ENCODE peak calls at places on chromosome 7, in four cellular contexts. M is right cardiac atrium, Q is cardiac muscle cell, R is small intestine. B is an unnamed sample.

GRCh38 chr7:32218741-32219283 is 148.6 kb upstream of the PDE1C start:
- DNase-seq in M (no peak), R (no peak), Q (no peak), B (no peak)

GRCh38 chr7:95501261-95501816 is 15.6 kb downstream of the ASB4 start:
- DNase-seq in R (no peak), M (no peak), Q (no peak), B (no peak)

GRCh38 chr7:23357190-23358093 is 58.3 kb downstream of the MALSU1 start:
- DNase-seq in M (no peak), R (peak; percentile 36), Q (peak; percentile 59), B (no peak)

GRCh38 chr7:138608292-138608691 is 92.9 kb downstream of the SVOPL start:
- DNase-seq in R (no peak), Q (peak; percentile 66), M (no peak), B (no peak)

GRCh38 chr7:131889572-131890150 is 333.2 kb upstream of the PODXL start:
- DNase-seq in M (no peak), Q (no peak), R (no peak), B (peak; percentile 15)

GRCh38 chr7:81672872-81673271 is 97.0 kb downstream of the HGF start:
- DNase-seq in Q (no peak), M (no peak), R (no peak), B (no peak)

GRCh38 chr7:63040966-63041610 is 957.6 kb upstream of the ZNF722 start:
- DNase-seq in Q (no peak), R (no peak), M (no peak), B (no peak)

GRCh38 chr7:23261843-23262452 is 15.4 kb downstream of the GPNMB start:
- DNase-seq in M (peak; percentile 75), Q (peak; percentile 78), R (peak; percentile 53), B (peak; percentile 30)

GRCh38 chr7:7181519-7182155 is 707 bp upstream of the C1GALT1 start:
- DNase-seq in Q (peak; percentile 45), M (no peak), R (peak; percentile 83), B (no peak)

GRCh38 chr7:112069879-112070321 is 136.3 kb downstream of the DOCK4 start:
- DNase-seq in R (no peak), M (no peak), Q (peak; percentile 32), B (no peak)

GRCh38 chr7:18210788-18211187 is 183.1 kb upstream of the PRPS1L1 start:
- DNase-seq in Q (peak; percentile 27), M (no peak), R (no peak), B (no peak)

GRCh38 chr7:37832194-37832593 is 16.2 kb upstream of the NME8 start:
- DNase-seq in M (peak; percentile 94), Q (peak; percentile 87), R (peak; percentile 35), B (peak; percentile 74)

GRCh38 chr7:66047426-66047825 is 28.2 kb upstream of the ASL start:
- DNase-seq in M (no peak), Q (peak; percentile 92), R (no peak), B (no peak)

GRCh38 chr7:19442016-19442785 is 266.6 kb downstream of the POLR1F start:
- DNase-seq in R (no peak), Q (peak; percentile 84), M (peak; percentile 2), B (no peak)

GRCh38 chr7:129146237-129146979 is 1.9 kb downstream of the TSPAN33 start:
- DNase-seq in M (peak; percentile 66), R (no peak), Q (no peak), B (peak; percentile 44)

GRCh38 chr7:47401571-47402570 is 180.0 kb downstream of the TNS3 start:
- DNase-seq in Q (no peak), M (no peak), R (no peak), B (no peak)

GRCh38 chr7:133853706-133854276 is 273.3 kb upstream of the LRGUK start:
- DNase-seq in R (peak; percentile 65), M (no peak), Q (peak; percentile 68), B (no peak)

GRCh38 chr7:146655928-146656797 is 539.6 kb downstream of the CNTNAP2 start:
- DNase-seq in Q (no peak), R (peak; percentile 5), M (no peak), B (no peak)

GRCh38 chr7:74289018-74289659 is at the start of gene CLIP2:
- DNase-seq in M (peak; percentile 93), R (peak; percentile 79), Q (peak; percentile 88), B (peak; percentile 85)

GRCh38 chr7:28346256-28346655 is 66.1 kb upstream of the CREB5 start:
- DNase-seq in Q (no peak), R (no peak), M (no peak), B (no peak)

GRCh38 chr7:132030161-132030568 is 473.7 kb upstream of the PODXL start:
- DNase-seq in M (peak; percentile 85), Q (peak; percentile 18), R (peak; percentile 54), B (peak; percentile 71)

GRCh38 chr7:66258409-66258808 is 53.3 kb downstream of the TPST1 start:
- DNase-seq in R (no peak), M (no peak), Q (peak; percentile 39), B (no peak)

GRCh38 chr7:66807736-66808135 is 67.2 kb downstream of the RABGEF1 start:
- DNase-seq in R (no peak), M (no peak), Q (no peak), B (no peak)

GRCh38 chr7:139773372-139773771 is 4.4 kb downstream of the HIPK2 start:
- DNase-seq in M (no peak), Q (no peak), R (no peak), B (no peak)

GRCh38 chr7:135966341-135967043 is 10.7 kb downstream of the MTPN start:
- DNase-seq in Q (no peak), R (no peak), M (no peak), B (no peak)

GRCh38 chr7:5682889-5683670 is 98.4 kb downstream of the RNF216 start:
- DNase-seq in R (no peak), Q (no peak), M (no peak), B (no peak)

GRCh38 chr7:4215176-4215720 is 466.8 kb upstream of the FOXK1 start:
- DNase-seq in M (peak; percentile 47), Q (no peak), R (no peak), B (no peak)

GRCh38 chr7:52500796-52501195 is 534.6 kb upstream of the POM121L12 start:
- DNase-seq in Q (no peak), M (no peak), R (no peak), B (no peak)

GRCh38 chr7:106065560-106066500 is 46.3 kb downstream of the SYPL1 start:
- DNase-seq in M (no peak), Q (no peak), R (peak; percentile 84), B (no peak)

GRCh38 chr7:115693779-115694178 is 336.8 kb downstream of the TFEC start:
- DNase-seq in M (no peak), Q (no peak), R (no peak), B (no peak)

GRCh38 chr7:2517004-2517403 is 2.6 kb upstream of the LFNG start:
- DNase-seq in Q (peak; percentile 85), R (no peak), M (no peak), B (no peak)

GRCh38 chr7:18859331-18859730 is 258.1 kb downstream of the TWIST1 start:
- DNase-seq in M (no peak), Q (peak; percentile 41), R (no peak), B (no peak)

GRCh38 chr7:137689761-137690160 is 157.0 kb downstream of the DGKI start:
- DNase-seq in Q (no peak), M (no peak), R (no peak), B (no peak)

GRCh38 chr7:22127835-22128527 is 182.3 kb upstream of the CDCA7L start:
- DNase-seq in M (no peak), R (no peak), Q (peak; percentile 36), B (no peak)

GRCh38 chr7:131646203-131646602 is 89.8 kb upstream of the PODXL start:
- DNase-seq in Q (no peak), R (no peak), M (no peak), B (no peak)

DNA sequence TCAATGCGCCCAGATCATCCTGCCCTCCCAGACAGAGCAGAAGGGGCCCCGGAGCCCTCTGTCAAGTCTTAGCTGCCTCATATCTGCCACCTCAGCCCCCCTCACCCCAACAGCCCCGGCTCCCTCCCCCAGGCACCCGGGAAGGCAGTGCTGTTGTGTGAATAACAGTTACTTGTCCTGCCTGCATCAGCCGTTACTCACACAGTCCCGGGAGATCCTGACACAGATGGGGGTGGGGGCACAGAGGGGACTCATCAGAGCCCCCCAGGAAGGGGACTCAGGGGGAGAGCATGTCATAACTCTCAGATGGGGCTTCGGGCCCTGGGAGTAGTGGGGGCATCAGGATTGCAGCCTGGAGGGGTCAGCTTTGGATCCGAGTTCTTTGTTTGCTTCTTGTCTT is 12.4 kb upstream of the SERPINE1 start:
- DNase-seq in R (no peak), Q (no peak), M (peak; percentile 25), B (no peak)
- H3K27ac ChIP-seq in R (no peak overlapping the region), Q (no peak overlapping the region), M (no peak overlapping the region), B (no peak overlapping the region)

GRCh38 chr7:154690411-154690810 is 312.5 kb downstream of the PAXIP1 start:
- DNase-seq in M (no peak), Q (no peak), R (no peak), B (no peak)
- H3K27me3 ChIP-seq in M (no peaks in the 10 kb centered on the region), Q (no peaks in the 10 kb centered on the region), R (no peaks in the 10 kb centered on the region), B (peaks cover 10% of the 10 kb centered on the region)

GRCh38 chr7:27165655-27166474 is 528 bp upstream of the HOXA9 start:
- DNase-seq in R (no peak), M (no peak), Q (no peak), B (no peak)
- H3K27ac ChIP-seq in R (no peak overlapping the region), M (no peak overlapping the region), Q (no peak overlapping the region), B (no peak overlapping the region)

GRCh38 chr7:104328970-104329825 is 795 bp downstream of the LHFPL3 start:
- DNase-seq in M (peak; percentile 41), R (no peak), Q (peak; percentile 2), B (no peak)
- H3K27me3 ChIP-seq in M (peaks cover 3% of the 10 kb centered on the region), R (peaks cover 11% of the 10 kb centered on the region), Q (peaks cover 95% of the 10 kb centered on the region), B (peaks cover 96% of the 10 kb centered on the region)

GRCh38 chr7:64946772-64947171 is 43.7 kb downstream of the ZNF273 start:
- DNase-seq in R (no peak), M (peak; percentile 58), Q (peak; percentile 32), B (no peak)
- H3K27ac ChIP-seq in R (no peak overlapping the region), M (no peak overlapping the region), Q (no peak overlapping the region), B (no peak overlapping the region)

GRCh38 chr7:44326261-44327125 is 1.1 kb upstream of the CAMK2B start:
- DNase-seq in M (no peak), Q (no peak), R (no peak), B (no peak)

GRCh38 chr7:44329888-44330287 is 4.5 kb upstream of the CAMK2B start:
- DNase-seq in Q (no peak), R (no peak), M (no peak), B (no peak)

GRCh38 chr7:44325811-44326241 is 432 bp upstream of the CAMK2B start:
- DNase-seq in Q (peak; percentile 7), R (no peak), M (peak; percentile 57), B (no peak)

GRCh38 chr7:44329081-44329480 is 3.7 kb upstream of the CAMK2B start:
- DNase-seq in M (no peak), Q (no peak), R (no peak), B (no peak)

DNA sequence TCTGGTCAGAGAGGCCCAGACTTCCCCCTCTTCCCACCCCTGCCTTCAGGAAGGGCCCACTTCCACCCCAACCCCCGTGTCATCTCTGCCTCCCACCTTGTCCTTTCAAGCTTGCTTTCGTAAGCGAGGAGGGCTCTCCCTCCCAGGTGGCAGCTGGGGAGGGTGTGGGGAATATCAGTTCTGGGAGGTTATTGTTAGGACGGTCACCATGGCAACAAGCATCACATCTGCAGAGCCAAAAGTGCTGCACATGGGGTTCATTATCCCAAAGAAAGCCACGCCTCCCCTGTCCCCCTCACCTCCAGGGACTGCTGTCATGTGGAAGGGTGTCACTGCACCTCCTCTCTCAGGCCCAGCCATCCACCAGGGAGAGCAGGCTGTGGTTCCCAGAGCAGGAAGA is 2.6 kb upstream of the CAMK2B start:
- DNase-seq in M (no peak), R (no peak), Q (no peak), B (no peak)
- H3K27me3 ChIP-seq in M (no peaks in the 10 kb centered on the region), R (peaks cover 17% of the 10 kb centered on the region), Q (peaks cover 50% of the 10 kb centered on the region), B (peaks cover 31% of the 10 kb centered on the region)

B was measured in left ventricle myocardium inferior.